ENCODE peak calls at places on chromosomes 3 and 15, in four cellular contexts. J is GM12878, F is HepG2, H is H1. T is an unnamed sample.

GRCh38 chr3:127411083-127411727 is 123.4 kb upstream of the PRR20G start:
- DNase-seq in J (no peak), F (no peak), H (peak; percentile 45), T (no peak)

GRCh38 chr3:27677554-27677953 is 44.6 kb downstream of the EOMES start:
- DNase-seq in J (no peak), F (no peak), H (no peak), T (no peak)

GRCh38 chr3:150275946-150276345 is 132.2 kb upstream of the TSC22D2 start:
- DNase-seq in J (no peak), F (no peak), H (no peak), T (no peak)

GRCh38 chr3:89419647-89420141 is 312.3 kb downstream of the EPHA3 start:
- DNase-seq in J (no peak), F (no peak), H (no peak), T (no peak)

GRCh38 chr3:185363662-185364203 is 797 bp downstream of the MAP3K13 start:
- DNase-seq in J (no peak), F (no peak), H (no peak), T (no peak)

GRCh38 chr3:138800248-138800647 is 34.5 kb downstream of the PIK3CB start:
- DNase-seq in J (no peak), F (no peak), H (no peak), T (no peak)

GRCh38 chr3:53616971-53617892 is 122.8 kb downstream of the CACNA1D start:
- DNase-seq in J (no peak), F (no peak), H (peak; percentile 28), T (no peak)

GRCh38 chr15:69061414-69061842 is 46.9 kb downstream of the NOX5 start:
- DNase-seq in J (no peak), F (no peak), H (no peak), T (no peak)

GRCh38 chr15:77531191-77532000 is 101.3 kb downstream of the LINGO1 start:
- DNase-seq in J (no peak), F (no peak), H (no peak), T (no peak)

DNA sequence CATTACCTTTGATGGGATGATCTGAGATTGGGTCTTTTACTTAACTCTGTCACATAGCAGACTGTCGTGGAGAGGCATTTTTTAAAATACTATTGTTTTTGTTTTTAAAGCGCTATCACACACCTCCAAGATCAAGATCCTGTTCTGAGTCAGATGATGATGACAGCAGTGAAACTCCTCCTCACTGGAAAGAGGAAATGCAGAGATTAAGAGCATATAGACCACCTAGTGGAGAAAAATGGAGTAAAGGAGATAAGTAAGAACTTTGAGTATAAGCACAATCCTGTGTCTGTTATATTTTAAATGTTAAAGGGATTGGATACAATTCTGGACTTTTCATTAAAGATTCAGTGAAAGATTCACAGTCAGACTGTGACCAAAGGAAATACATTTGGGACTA is 18.4 kb upstream of the ZBTB47 start:
- DNase-seq in J (no peak), F (no peak), H (no peak), T (no peak)
- TF ChIP-seq SUZ12 in J (no peak), F (no peak), H (no peak), T (no peak)

DNA sequence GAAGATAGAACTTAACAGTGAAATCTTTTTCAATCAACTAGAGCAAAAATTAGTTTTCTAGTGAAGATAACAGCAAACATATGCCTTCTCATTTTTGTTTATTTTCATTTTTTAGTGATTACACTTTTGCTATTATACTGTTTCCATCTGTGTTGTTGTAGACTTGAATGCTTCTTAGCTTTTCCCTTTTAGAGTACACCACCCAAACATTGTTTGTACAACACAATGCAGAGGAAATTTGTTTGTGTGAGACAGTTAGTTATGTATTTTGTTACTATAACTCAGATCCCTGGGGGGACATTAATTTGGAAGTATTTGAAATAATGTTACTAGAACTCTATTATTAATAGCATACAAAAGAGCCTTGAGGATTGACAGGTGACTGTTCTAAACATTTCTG is 62.9 kb downstream of the CRYBG3 start:
- DNase-seq in J (no peak), F (no peak), H (no peak), T (no peak)
- TF ChIP-seq SUZ12 in J (no peak), F (no peak), H (no peak), T (no peak)

DNA sequence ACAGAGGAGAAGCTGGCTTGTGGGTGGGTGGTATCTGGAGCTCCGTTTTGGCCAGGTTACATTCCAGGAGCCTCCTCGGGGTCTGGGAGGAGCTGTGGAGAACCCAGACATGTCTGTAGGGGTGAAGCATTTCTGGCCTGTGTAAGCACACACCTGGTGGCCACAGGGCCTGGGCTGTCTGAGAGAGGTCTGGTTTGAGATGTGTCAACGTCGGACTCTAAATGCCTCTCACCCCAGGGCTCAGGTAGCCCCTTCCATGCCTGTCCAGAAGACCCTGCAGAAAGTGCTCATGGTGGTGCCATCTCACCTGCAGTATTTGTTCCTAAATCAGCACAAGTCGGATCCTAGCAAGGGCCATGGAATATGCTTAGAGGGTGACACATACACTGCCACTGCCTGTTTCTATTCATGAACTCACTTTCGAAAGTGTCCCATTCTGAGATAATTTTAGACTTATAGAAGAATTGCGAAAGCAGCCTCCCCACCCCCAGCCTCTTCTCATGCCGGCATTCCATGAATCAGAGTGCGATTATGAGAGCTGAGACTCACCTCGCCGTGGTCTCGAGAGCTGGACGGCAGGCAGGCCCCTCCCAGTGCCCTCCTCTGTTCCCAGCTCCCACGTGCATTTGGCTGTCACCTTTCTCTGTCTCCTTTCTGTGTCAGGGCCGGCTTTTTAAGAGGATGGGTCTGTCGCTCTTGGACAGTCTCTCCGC is 63.7 kb downstream of the KLF15 start:
- DNase-seq in J (no peak), F (peak; percentile 12), H (no peak), T (no peak)
- TF ChIP-seq SUZ12 in J (no peak), F (no peak), H (no peak), T (no peak)

GRCh38 chr15:60822403-60822802 is 343.5 kb upstream of the ICE2 start:
- DNase-seq in J (no peak), F (no peak), H (no peak), T (no peak)
- TF ChIP-seq SUZ12 in J (no peak), F (no peak), H (no peak), T (no peak)

GRCh38 chr15:59531066-59531465 is 80.5 kb upstream of the GCNT3 start:
- DNase-seq in J (no peak), F (no peak), H (no peak), T (no peak)

GRCh38 chr15:59536553-59536952 is 75.0 kb upstream of the GCNT3 start:
- DNase-seq in J (no peak), F (no peak), H (no peak), T (no peak)

GRCh38 chr15:59528965-59529402 is 82.6 kb upstream of the GCNT3 start:
- DNase-seq in J (no peak), F (peak; percentile 76), H (peak; percentile 96), T (peak; percentile 73)

GRCh38 chr15:59528429-59528828 is 83.2 kb upstream of the GCNT3 start:
- DNase-seq in J (no peak), F (no peak), H (no peak), T (no peak)

DNA sequence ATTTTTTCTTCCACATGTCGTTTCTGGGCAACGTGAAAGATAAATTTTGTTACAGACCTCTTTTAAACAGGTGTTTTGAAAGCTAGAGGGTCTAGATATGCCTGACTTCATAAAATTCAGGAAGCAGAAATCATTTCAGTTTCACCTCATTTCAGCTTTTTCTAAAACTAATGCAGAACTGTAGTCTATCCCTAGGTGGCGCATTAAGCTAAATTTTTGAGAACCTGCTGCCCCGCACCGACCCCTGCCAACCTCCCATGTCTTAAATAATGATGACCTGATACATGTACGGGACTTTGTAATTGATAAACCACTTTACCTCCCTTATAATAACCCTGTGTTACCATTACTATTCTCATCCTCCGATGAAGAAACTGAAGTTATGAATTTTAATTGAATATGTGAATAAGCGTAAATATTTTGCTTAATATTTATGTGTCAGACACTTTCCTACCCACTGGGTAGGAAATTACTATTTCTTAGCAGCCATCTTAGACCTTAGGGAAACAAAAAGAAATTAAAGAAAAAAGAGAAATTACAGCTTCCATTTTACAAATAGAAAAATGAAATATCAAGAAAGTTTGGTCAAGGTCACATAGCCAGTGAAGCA is 78.7 kb upstream of the GCNT3 start:
- DNase-seq in J (no peak), F (peak; percentile 41), H (no peak), T (peak; percentile 31)
- TF ChIP-seq SUZ12 in J (no peak), F (no peak), H (no peak), T (no peak)

GRCh38 chr15:61623746-61624145 is 394.6 kb upstream of the RORA start:
- DNase-seq in J (no peak), F (no peak), H (no peak), T (no peak)

GRCh38 chr15:61621865-61622264 is 392.8 kb upstream of the RORA start:
- DNase-seq in J (no peak), F (no peak), H (no peak), T (no peak)

GRCh38 chr15:61624950-61625349 is 395.8 kb upstream of the RORA start:
- DNase-seq in J (no peak), F (no peak), H (no peak), T (no peak)

DNA sequence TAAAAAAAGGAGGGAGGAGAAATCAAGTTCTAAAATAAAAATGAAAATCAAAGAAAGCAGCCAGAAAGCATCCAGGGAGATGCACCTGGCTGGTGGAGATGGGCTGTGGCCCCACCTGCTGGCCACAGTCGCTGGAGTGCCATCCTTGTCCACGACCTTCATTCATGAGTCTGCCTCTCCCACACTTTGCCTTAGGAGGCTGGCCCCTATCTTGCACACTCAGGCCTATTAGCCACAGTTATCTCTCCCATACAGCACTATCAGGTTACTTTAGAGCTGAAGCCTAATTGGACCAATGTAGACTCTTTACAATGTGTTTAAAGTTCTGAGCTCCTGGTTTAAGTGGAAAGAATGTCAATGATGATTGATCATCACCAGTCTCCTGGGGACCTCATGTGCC is 392.0 kb upstream of the RORA start:
- DNase-seq in J (no peak), F (peak; percentile 6), H (peak; percentile 57), T (peak; percentile 40)
- TF ChIP-seq SUZ12 in J (no peak), F (no peak), H (no peak), T (no peak)

GRCh38 chr15:71677352-71677751 is 133.0 kb upstream of the NR2E3 start:
- DNase-seq in J (no peak), F (no peak), H (no peak), T (no peak)

GRCh38 chr15:71677766-71678165 is 132.6 kb upstream of the NR2E3 start:
- DNase-seq in J (no peak), F (no peak), H (no peak), T (no peak)

GRCh38 chr15:71679223-71680078 is 130.9 kb upstream of the NR2E3 start:
- DNase-seq in J (no peak), F (peak; percentile 40), H (no peak), T (no peak)

GRCh38 chr15:71680079-71680461 is 130.3 kb upstream of the NR2E3 start:
- DNase-seq in J (no peak), F (no peak), H (no peak), T (no peak)

GRCh38 chr15:71678191-71678590 is 132.2 kb upstream of the NR2E3 start:
- DNase-seq in J (no peak), F (no peak), H (no peak), T (no peak)
- TF ChIP-seq SUZ12 in J (no peak), F (no peak), H (no peak), T (no peak)

DNA sequence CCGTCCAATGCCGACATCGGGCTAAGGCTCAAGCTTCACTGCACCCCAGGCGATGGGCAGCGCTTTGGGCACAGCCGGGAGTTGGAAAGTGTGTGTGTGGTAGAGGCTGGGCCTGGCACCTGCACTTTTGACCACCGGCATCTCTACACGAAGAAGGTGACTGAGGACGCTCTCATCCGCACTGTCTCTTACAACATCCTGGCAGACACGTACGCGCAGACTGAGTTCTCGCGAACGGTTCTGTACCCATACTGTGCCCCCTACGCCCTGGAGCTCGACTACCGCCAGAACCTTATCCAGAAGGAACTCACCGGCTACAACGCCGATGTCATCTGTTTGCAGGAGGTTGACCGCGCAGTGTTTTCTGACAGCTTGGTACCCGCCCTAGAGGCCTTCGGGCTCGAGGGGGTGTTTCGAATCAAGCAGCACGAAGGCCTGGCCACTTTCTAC is 1.0 kb downstream of the PDE12 start:
- DNase-seq in J (no peak), F (peak; percentile 46), H (no peak), T (peak; percentile 39)
- TF ChIP-seq SUZ12 in J (no peak), F (no peak), H (peak; percentile 25), T (no peak)

T was measured in HEK293T.